ENCODE peak calls at places on chromosomes 5 and 9, in eight cellular contexts. T is fibroblast of lung, O is brain microvascular endothelial cell, Q is transverse colon, P is tibial nerve, U is PC-3, B is breast epithelium, R is IMR-90. A is an unnamed sample. For H3K36me3, the result is how much of the 10 kb centered on the place peaks cover.

GRCh38 chr9:137694962-137695875 is 76.4 kb downstream of the EHMT1 start:
- DNase-seq in T (peak), O (peak), Q (peak), P (no peak), U (peak), B (no peak), R (no peak), A (peak)

GRCh38 chr5:67842806-67843205 is 372.8 kb upstream of the PIK3R1 start:
- DNase-seq in T (peak), O (peak), Q (no peak), P (no peak), U (no peak), B (no peak), R (no peak), A (peak)

GRCh38 chr9:135081731-135082130 is 5.7 kb upstream of the OLFM1 start:
- DNase-seq in T (no peak), O (no peak), Q (no peak), P (no peak), U (no peak), B (peak), R (no peak), A (no peak)

GRCh38 chr9:133023117-133023890 is 7.5 kb upstream of the GTF3C5 start:
- DNase-seq in T (no peak), O (no peak), Q (peak), P (no peak), U (no peak), B (no peak), R (no peak), A (peak)

GRCh38 chr9:133463234-133463863 is 3.6 kb downstream of the CACFD1 start:
- DNase-seq in T (no peak), O (no peak), Q (no peak), P (no peak), U (no peak), B (no peak), R (no peak), A (peak)

GRCh38 chr9:130893250-130894101 is 3.1 kb downstream of the QRFP start:
- DNase-seq in T (no peak), O (no peak), Q (peak), P (no peak), U (no peak), B (no peak), R (no peak), A (peak)

GRCh38 chr9:127004946-127005769 is 90.6 kb downstream of the RALGPS1 start:
- DNase-seq in T (no peak), O (peak), Q (no peak), P (no peak), U (peak), B (no peak), R (peak), A (no peak)

GRCh38 chr5:137758719-137759312 is 4.7 kb upstream of the HNRNPA0 start:
- DNase-seq in T (no peak), O (no peak), Q (no peak), P (no peak), U (peak), B (no peak), R (no peak), A (no peak)

GRCh38 chr5:39702928-39703327 is 278.1 kb upstream of the DAB2 start:
- DNase-seq in T (no peak), O (no peak), Q (no peak), P (no peak), U (no peak), B (no peak), R (no peak), A (no peak)

GRCh38 chr5:152505442-152506042 is 100.5 kb upstream of the NMUR2 start:
- DNase-seq in T (peak), O (peak), Q (peak), P (no peak), U (peak), B (no peak), R (peak), A (peak)

GRCh38 chr9:134642385-134643181 is 980 bp downstream of the COL5A1 start:
- DNase-seq in T (peak), O (peak), Q (peak), P (peak), U (peak), B (no peak), R (peak), A (peak)

GRCh38 chr9:115213777-115214428 is 95.9 kb upstream of the TNC start:
- DNase-seq in T (peak), O (peak), Q (no peak), P (no peak), U (peak), B (no peak), R (peak), A (no peak)

GRCh38 chr9:132792547-132792946 is 85.5 kb downstream of the AK8 start:
- DNase-seq in T (no peak), O (no peak), Q (no peak), P (no peak), U (no peak), B (no peak), R (no peak), A (no peak)

GRCh38 chr5:21236896-21237830 is 1249.2 kb upstream of the CDH18 start:
- DNase-seq in T (peak), O (no peak), Q (no peak), P (no peak), U (peak), B (no peak), R (no peak), A (no peak)

GRCh38 chr9:104843644-104844226 is 79.8 kb downstream of the NIPSNAP3B start:
- DNase-seq in T (no peak), O (no peak), Q (no peak), P (no peak), U (no peak), B (no peak), R (no peak), A (no peak)

GRCh38 chr9:15135167-15135792 is 171.7 kb downstream of the TTC39B start:
- DNase-seq in T (peak), O (peak), Q (peak), P (peak), U (peak), B (no peak), R (peak), A (peak)

GRCh38 chr5:44714871-44715580 is 93.7 kb upstream of the MRPS30 start:
- DNase-seq in T (no peak), O (no peak), Q (no peak), P (no peak), U (no peak), B (no peak), R (no peak), A (no peak)

GRCh38 chr5:66307647-66308257 is 163.7 kb downstream of the SREK1 start:
- DNase-seq in T (peak), O (peak), Q (no peak), P (no peak), U (peak), B (no peak), R (peak), A (no peak)

GRCh38 chr5:1101991-1102713 is 9.7 kb downstream of the SLC12A7 start:
- DNase-seq in T (no peak), O (no peak), Q (no peak), P (no peak), U (no peak), B (no peak), R (peak), A (peak)

GRCh38 chr5:132259061-132259851 is 1.8 kb downstream of the PDLIM4 start:
- DNase-seq in T (peak), O (peak), Q (peak), P (peak), U (no peak), B (no peak), R (peak), A (peak)

GRCh38 chr5:34690301-34690700 is 34.2 kb downstream of the RAI14 start:
- DNase-seq in T (no peak), O (no peak), Q (no peak), P (no peak), U (no peak), B (no peak), R (no peak), A (no peak)

GRCh38 chr9:114721491-114722362 is 39.7 kb upstream of the TEX48 start:
- DNase-seq in T (peak), O (no peak), Q (no peak), P (no peak), U (peak), B (no peak), R (peak), A (peak)

GRCh38 chr5:132364319-132364718 is 5.2 kb upstream of the SLC22A5 start:
- DNase-seq in T (peak), O (peak), Q (no peak), P (no peak), U (peak), B (no peak), R (peak), A (no peak)

GRCh38 chr5:151026674-151027073 is 6.3 kb downstream of the GPX3 start:
- DNase-seq in T (no peak), O (no peak), Q (no peak), P (no peak), U (no peak), B (no peak), R (no peak), A (no peak)

GRCh38 chr5:171980729-171981128 is 25.7 kb downstream of the FBXW11 start:
- DNase-seq in T (no peak), O (no peak), Q (no peak), P (no peak), U (no peak), B (no peak), R (no peak), A (no peak)

GRCh38 chr9:20593131-20593530 is 29.2 kb downstream of the MLLT3 start:
- DNase-seq in T (no peak), O (no peak), Q (no peak), P (no peak), U (no peak), B (no peak), R (peak), A (no peak)

GRCh38 chr5:123813937-123814624 is 302.1 kb downstream of the CSNK1G3 start:
- DNase-seq in T (peak), O (no peak), Q (no peak), P (no peak), U (peak), B (no peak), R (peak), A (peak)

GRCh38 chr9:76151267-76151666 is 243.0 kb downstream of the RFK start:
- DNase-seq in T (no peak), O (no peak), Q (no peak), P (no peak), U (no peak), B (no peak), R (no peak), A (no peak)

GRCh38 chr5:32276173-32276853 is 36.4 kb downstream of the MTMR12 start:
- DNase-seq in T (peak), O (no peak), Q (no peak), P (no peak), U (no peak), B (no peak), R (peak), A (no peak)

GRCh38 chr9:117156150-117156688 is 258.6 kb downstream of the ASTN2 start:
- DNase-seq in T (no peak), O (no peak), Q (no peak), P (no peak), U (no peak), B (no peak), R (no peak), A (peak)

GRCh38 chr5:163509288-163510040 is 4.0 kb downstream of the MAT2B start:
- DNase-seq in T (peak), O (peak), Q (peak), P (no peak), U (peak), B (no peak), R (peak), A (no peak)

GRCh38 chr5:176570044-176570443 is 20.9 kb downstream of the CDHR2 start:
- DNase-seq in T (peak), O (no peak), Q (no peak), P (no peak), U (peak), B (no peak), R (peak), A (no peak)

GRCh38 chr5:5409151-5409810 is 13.2 kb upstream of the ICE1 start:
- DNase-seq in T (no peak), O (no peak), Q (no peak), P (no peak), U (peak), B (no peak), R (peak), A (no peak)

GRCh38 chr5:39138892-39139291 is 64.7 kb upstream of the RICTOR start:
- DNase-seq in T (peak), O (peak), Q (no peak), P (no peak), U (peak), B (no peak), R (peak), A (no peak)

GRCh38 chr5:65171645-65172044 is 310.1 kb downstream of the ADAMTS6 start:
- DNase-seq in T (no peak), O (no peak), Q (no peak), P (no peak), U (no peak), B (no peak), R (no peak), A (no peak)

GRCh38 chr5:79181419-79182022 is 54.4 kb upstream of the JMY start:
- DNase-seq in T (no peak), O (no peak), Q (no peak), P (no peak), U (no peak), B (no peak), R (no peak), A (no peak)

GRCh38 chr9:127862075-127863011 is 7.9 kb upstream of the ENG start:
- DNase-seq in T (no peak), O (no peak), Q (peak), P (no peak), U (no peak), B (no peak), R (no peak), A (peak)

GRCh38 chr5:17113174-17113941 is 104.1 kb upstream of the BASP1 start:
- DNase-seq in T (peak), O (peak), Q (no peak), P (no peak), U (peak), B (no peak), R (peak), A (no peak)

GRCh38 chr9:114184866-114185265 is 29.5 kb downstream of the COL27A1 start:
- DNase-seq in T (no peak), O (no peak), Q (no peak), P (no peak), U (no peak), B (no peak), R (no peak), A (no peak)

GRCh38 chr5:92163906-92164305 is 780.8 kb upstream of the ARRDC3 start:
- DNase-seq in T (no peak), O (no peak), Q (no peak), P (no peak), U (no peak), B (no peak), R (no peak), A (no peak)
- TF ChIP-seq CTCF in T (no peak), O (no peak), Q (no peak), P (no peak), U (no peak), B (no peak), R (no peak), A (no peak)

DNA sequence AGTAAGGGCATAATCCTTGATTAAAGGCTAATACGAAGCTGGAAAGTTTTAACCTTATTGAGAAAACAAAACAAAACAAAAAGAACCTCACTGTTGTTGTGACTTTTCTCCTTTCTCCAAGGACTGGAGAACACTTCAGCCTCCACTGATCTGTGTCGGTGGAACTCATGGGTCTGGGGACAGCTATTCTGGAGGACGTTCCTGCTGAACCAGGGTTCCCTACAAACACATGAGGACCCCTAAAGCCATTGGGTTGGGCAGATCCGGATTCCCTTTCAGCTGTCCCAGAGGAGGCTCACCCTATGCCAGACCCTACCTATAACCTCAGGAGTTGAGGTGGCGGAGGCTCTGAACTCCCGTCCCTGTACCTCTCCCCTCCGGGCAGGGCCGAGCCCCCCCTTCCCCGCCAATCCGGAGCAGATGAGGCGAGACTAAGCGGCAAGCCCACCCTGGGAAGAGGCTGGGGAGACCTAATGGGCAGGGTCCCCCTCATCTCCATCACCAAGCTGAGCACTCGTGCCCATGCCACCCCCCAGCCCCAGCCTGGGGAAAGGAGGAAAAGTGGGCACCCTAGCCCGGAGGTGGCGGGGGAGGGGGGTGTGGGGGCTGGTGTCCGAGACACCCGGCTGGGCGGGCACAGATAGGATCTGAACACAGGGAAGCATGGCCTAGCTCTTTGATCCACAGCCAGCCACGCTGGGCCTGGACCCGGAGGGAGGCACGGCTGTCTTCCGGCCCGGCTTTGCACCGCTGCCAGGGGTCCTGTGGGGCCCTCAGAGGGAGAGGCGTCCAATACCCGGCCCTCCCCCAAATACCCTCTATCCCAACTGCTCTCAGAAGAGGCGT is 1.5 kb upstream of the TCF7 start:
- DNase-seq in T (no peak), O (no peak), Q (no peak), P (no peak), U (no peak), B (no peak), R (no peak), A (no peak)
- H3K36me3 ChIP-seq in T (under half), O (under half), Q (under half), P (under half), U (under half), B (under half), R (under half), A (under half)

DNA sequence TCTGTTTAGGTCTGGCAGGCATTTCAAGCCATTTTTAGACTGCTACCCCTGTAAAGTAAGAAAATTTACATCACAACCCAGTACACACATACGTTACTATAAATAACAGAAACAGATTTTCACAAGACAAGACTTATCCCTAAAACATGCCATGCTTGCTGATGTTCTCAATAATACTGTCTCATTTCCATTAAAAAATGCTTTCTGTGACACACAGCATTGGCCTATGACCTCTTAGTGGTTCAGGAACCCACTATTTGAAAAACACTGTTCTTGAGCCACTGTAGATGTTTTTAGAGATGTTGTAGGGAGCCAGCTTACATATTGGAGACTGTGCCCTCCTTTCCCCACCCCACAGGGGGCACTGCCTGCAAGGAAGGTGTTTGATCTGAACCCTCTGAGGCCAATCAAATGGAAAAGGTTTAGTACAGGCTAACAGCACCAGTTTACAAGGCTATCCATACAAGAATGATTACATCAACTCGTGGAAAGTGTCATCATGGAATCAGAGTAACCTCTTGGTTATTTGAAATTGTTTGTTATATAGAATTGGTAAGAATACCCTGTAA is 30.8 kb downstream of the ZSWIM6 start:
- DNase-seq in T (peak), O (no peak), Q (no peak), P (no peak), U (no peak), B (no peak), R (peak), A (peak)
- TF ChIP-seq CTCF in T (peak), O (peak), Q (no peak), P (no peak), U (peak), B (no peak), R (peak), A (peak)

GRCh38 chr9:125359011-125359410 is 97.4 kb downstream of the GAPVD1 start:
- DNase-seq in T (no peak), O (no peak), Q (no peak), P (no peak), U (no peak), B (no peak), R (no peak), A (peak)
- H3K36me3 ChIP-seq in T (under half), O (half or more), Q (under half), P (under half), U (under half), B (under half), R (under half), A (half or more)

GRCh38 chr9:136324501-136325300 is 2.6 kb upstream of the GPSM1 start:
- DNase-seq in T (no peak), O (no peak), Q (no peak), P (no peak), U (no peak), B (no peak), R (no peak), A (peak)

GRCh38 chr9:136325354-136325753 is 2.0 kb upstream of the GPSM1 start:
- DNase-seq in T (no peak), O (no peak), Q (no peak), P (no peak), U (no peak), B (no peak), R (no peak), A (no peak)

GRCh38 chr9:136323420-136323819 is 3.9 kb upstream of the GPSM1 start:
- DNase-seq in T (no peak), O (no peak), Q (peak), P (no peak), U (no peak), B (no peak), R (no peak), A (no peak)

GRCh38 chr9:136321561-136321960 is 5.8 kb upstream of the GPSM1 start:
- DNase-seq in T (no peak), O (no peak), Q (no peak), P (no peak), U (no peak), B (no peak), R (no peak), A (no peak)

DNA sequence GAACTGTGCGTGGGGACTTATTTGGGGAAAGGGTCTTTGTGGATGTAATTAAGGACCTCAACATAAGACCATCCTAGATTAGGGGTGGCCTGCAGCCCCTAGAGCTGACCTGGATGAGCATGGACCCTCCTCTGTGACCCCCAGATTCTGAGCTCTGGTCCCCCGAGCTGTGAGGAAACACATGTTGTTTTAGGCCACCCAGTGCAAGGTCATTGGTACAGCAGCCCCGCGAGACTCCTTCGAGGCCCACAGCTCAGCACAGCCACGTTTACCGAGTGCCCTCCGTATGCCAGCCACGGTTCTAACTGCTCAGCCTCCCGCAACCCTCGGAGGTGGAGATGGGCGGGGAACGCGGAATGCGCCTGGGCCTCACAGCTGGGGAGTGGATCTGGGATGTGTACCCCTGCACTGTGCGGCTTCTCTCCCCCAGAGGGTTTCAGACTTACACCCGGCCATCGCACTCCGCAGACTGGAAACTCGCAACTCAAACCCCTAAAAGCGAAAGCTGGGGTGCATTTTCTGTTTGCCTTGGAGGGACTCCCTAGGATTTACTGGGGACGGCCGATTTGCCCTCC is 4.5 kb upstream of the GPSM1 start:
- DNase-seq in T (no peak), O (no peak), Q (no peak), P (no peak), U (no peak), B (no peak), R (no peak), A (no peak)
- TF ChIP-seq CTCF in T (no peak), O (no peak), Q (no peak), P (no peak), U (no peak), B (no peak), R (no peak), A (no peak)

GRCh38 chr9:19371942-19372341 is 8.1 kb downstream of the RPS6 start:
- DNase-seq in T (no peak), O (no peak), Q (no peak), P (no peak), U (peak), B (no peak), R (no peak), A (no peak)
- H3K36me3 ChIP-seq in T (under half), O (under half), Q (under half), P (under half), U (under half), B (under half), R (under half), A (half or more)